ENCODE peak calls at places on chromosomes 4 and X, in ten cellular contexts. One of them, this sample, is unnamed.

GRCh38 chr4:17063870-17064269 is 165.4 kb upstream of the LDB2 start:
- DNase-seq in stomach: no peak
- DNase-seq in transverse colon: no peak
- DNase-seq in endothelial cell of umbilical vein: no peak
- DNase-seq in spleen: no peak
- DNase-seq in H1: no peak
- DNase-seq in sigmoid colon: no peak
- DNase-seq in HCT116: no peak
- DNase-seq in GM23338: no peak
- DNase-seq in suprapubic skin: no peak
- DNase-seq in this sample: no peak

GRCh38 chrX:31225819-31226218 is 154.0 kb upstream of the FTHL17 start:
- DNase-seq in H1: no peak
- DNase-seq in transverse colon: no peak
- DNase-seq in suprapubic skin: no peak
- DNase-seq in sigmoid colon: no peak
- DNase-seq in HCT116: no peak
- DNase-seq in spleen: no peak
- DNase-seq in stomach: no peak
- DNase-seq in endothelial cell of umbilical vein: no peak
- DNase-seq in GM23338: no peak
- DNase-seq in this sample: no peak

GRCh38 chr4:58561170-58561569 is 1451.0 kb upstream of the IGFBP7 start:
- DNase-seq in spleen: no peak
- DNase-seq in HCT116: no peak
- DNase-seq in suprapubic skin: no peak
- DNase-seq in endothelial cell of umbilical vein: no peak
- DNase-seq in H1: no peak
- DNase-seq in sigmoid colon: no peak
- DNase-seq in stomach: no peak
- DNase-seq in transverse colon: no peak
- DNase-seq in GM23338: no peak
- DNase-seq in this sample: no peak

GRCh38 chrX:68060506-68061205 is 372.6 kb downstream of the OPHN1 start:
- DNase-seq in H1: no peak
- DNase-seq in stomach: no peak
- DNase-seq in spleen: no peak
- DNase-seq in GM23338: peak; percentile 31
- DNase-seq in endothelial cell of umbilical vein: peak; percentile 3
- DNase-seq in HCT116: no peak
- DNase-seq in suprapubic skin: no peak
- DNase-seq in transverse colon: no peak
- DNase-seq in sigmoid colon: no peak
- DNase-seq in this sample: no peak

GRCh38 chr4:20368926-20369325 is 117.2 kb downstream of the SLIT2 start:
- DNase-seq in GM23338: no peak
- DNase-seq in HCT116: no peak
- DNase-seq in suprapubic skin: no peak
- DNase-seq in sigmoid colon: no peak
- DNase-seq in stomach: no peak
- DNase-seq in endothelial cell of umbilical vein: no peak
- DNase-seq in H1: no peak
- DNase-seq in spleen: no peak
- DNase-seq in transverse colon: no peak
- DNase-seq in this sample: no peak

GRCh38 chr4:57153207-57153606 is 43.0 kb upstream of the IGFBP7 start:
- DNase-seq in GM23338: no peak
- DNase-seq in spleen: no peak
- DNase-seq in transverse colon: no peak
- DNase-seq in suprapubic skin: no peak
- DNase-seq in stomach: no peak
- DNase-seq in H1: no peak
- DNase-seq in HCT116: no peak
- DNase-seq in endothelial cell of umbilical vein: no peak
- DNase-seq in sigmoid colon: no peak
- DNase-seq in this sample: no peak

GRCh38 chr4:108171541-108172230 is 3.0 kb upstream of the LEF1 start:
- DNase-seq in HCT116: no peak
- DNase-seq in transverse colon: no peak
- DNase-seq in GM23338: peak; percentile 62
- DNase-seq in spleen: peak; percentile 76
- DNase-seq in endothelial cell of umbilical vein: no peak
- DNase-seq in stomach: no peak
- DNase-seq in sigmoid colon: no peak
- DNase-seq in H1: peak; percentile 69
- DNase-seq in suprapubic skin: no peak
- DNase-seq in this sample: no peak

GRCh38 chrX:78092296-78092695 is 11.8 kb upstream of the PGK1 start:
- DNase-seq in sigmoid colon: no peak
- DNase-seq in stomach: no peak
- DNase-seq in suprapubic skin: no peak
- DNase-seq in spleen: no peak
- DNase-seq in H1: peak; percentile 46
- DNase-seq in transverse colon: no peak
- DNase-seq in HCT116: peak; percentile 54
- DNase-seq in endothelial cell of umbilical vein: peak; percentile 45
- DNase-seq in GM23338: peak; percentile 70
- DNase-seq in this sample: no peak

GRCh38 chr4:25020240-25020639 is 10.5 kb downstream of the LGI2 start:
- DNase-seq in HCT116: no peak
- DNase-seq in suprapubic skin: no peak
- DNase-seq in sigmoid colon: no peak
- DNase-seq in spleen: no peak
- DNase-seq in H1: no peak
- DNase-seq in transverse colon: no peak
- DNase-seq in endothelial cell of umbilical vein: no peak
- DNase-seq in GM23338: no peak
- DNase-seq in stomach: no peak
- DNase-seq in this sample: no peak

GRCh38 chrX:69027181-69028005 is 137.9 kb downstream of the PJA1 start:
- DNase-seq in suprapubic skin: no peak
- DNase-seq in stomach: peak; percentile 47
- DNase-seq in transverse colon: no peak
- DNase-seq in H1: peak; percentile 20
- DNase-seq in spleen: no peak
- DNase-seq in GM23338: no peak
- DNase-seq in endothelial cell of umbilical vein: peak; percentile 55
- DNase-seq in HCT116: no peak
- DNase-seq in sigmoid colon: no peak
- DNase-seq in this sample: no peak

GRCh38 chr4:152348670-152349069 is 187.2 kb downstream of the FBXW7 start:
- DNase-seq in HCT116: no peak
- DNase-seq in sigmoid colon: no peak
- DNase-seq in H1: no peak
- DNase-seq in stomach: no peak
- DNase-seq in transverse colon: no peak
- DNase-seq in spleen: no peak
- DNase-seq in endothelial cell of umbilical vein: peak; percentile 31
- DNase-seq in GM23338: peak; percentile 41
- DNase-seq in suprapubic skin: no peak
- DNase-seq in this sample: no peak

GRCh38 chr4:156378053-156378665 is 424.5 kb upstream of the CTSO start:
- DNase-seq in sigmoid colon: no peak
- DNase-seq in H1: peak; percentile 48
- DNase-seq in GM23338: peak; percentile 71
- DNase-seq in HCT116: peak; percentile 24
- DNase-seq in suprapubic skin: no peak
- DNase-seq in spleen: no peak
- DNase-seq in endothelial cell of umbilical vein: peak; percentile 56
- DNase-seq in stomach: no peak
- DNase-seq in transverse colon: no peak
- DNase-seq in this sample: no peak

GRCh38 chr4:118774321-118774720 is 61.6 kb downstream of the SEC24D start:
- DNase-seq in endothelial cell of umbilical vein: peak; percentile 72
- DNase-seq in suprapubic skin: no peak
- DNase-seq in spleen: no peak
- DNase-seq in sigmoid colon: no peak
- DNase-seq in transverse colon: no peak
- DNase-seq in H1: no peak
- DNase-seq in HCT116: no peak
- DNase-seq in stomach: no peak
- DNase-seq in GM23338: no peak
- DNase-seq in this sample: no peak

GRCh38 chr4:118773082-118773792 is 62.7 kb downstream of the SEC24D start:
- DNase-seq in transverse colon: no peak
- DNase-seq in suprapubic skin: no peak
- DNase-seq in sigmoid colon: no peak
- DNase-seq in HCT116: no peak
- DNase-seq in GM23338: no peak
- DNase-seq in endothelial cell of umbilical vein: peak; percentile 40
- DNase-seq in spleen: no peak
- DNase-seq in H1: no peak
- DNase-seq in stomach: no peak
- DNase-seq in this sample: no peak

GRCh38 chr4:118774989-118775388 is 60.9 kb downstream of the SEC24D start:
- DNase-seq in endothelial cell of umbilical vein: peak; percentile 45
- DNase-seq in suprapubic skin: no peak
- DNase-seq in spleen: no peak
- DNase-seq in sigmoid colon: no peak
- DNase-seq in GM23338: no peak
- DNase-seq in stomach: no peak
- DNase-seq in HCT116: no peak
- DNase-seq in transverse colon: no peak
- DNase-seq in H1: no peak
- DNase-seq in this sample: no peak

GRCh38 chr4:118776166-118776954 is 59.6 kb downstream of the SEC24D start:
- DNase-seq in spleen: no peak
- DNase-seq in sigmoid colon: no peak
- DNase-seq in GM23338: no peak
- DNase-seq in endothelial cell of umbilical vein: peak; percentile 50
- DNase-seq in stomach: no peak
- DNase-seq in HCT116: no peak
- DNase-seq in suprapubic skin: no peak
- DNase-seq in transverse colon: no peak
- DNase-seq in H1: no peak
- DNase-seq in this sample: no peak

GRCh38 chr4:118775405-118775804 is 60.5 kb downstream of the SEC24D start:
- DNase-seq in endothelial cell of umbilical vein: no peak
- DNase-seq in suprapubic skin: no peak
- DNase-seq in GM23338: no peak
- DNase-seq in H1: no peak
- DNase-seq in sigmoid colon: no peak
- DNase-seq in spleen: no peak
- DNase-seq in transverse colon: no peak
- DNase-seq in HCT116: no peak
- DNase-seq in stomach: no peak
- DNase-seq in this sample: no peak
- H3K27ac ChIP-seq in endothelial cell of umbilical vein: peak overlapping the region; percentile 35
- H3K27ac ChIP-seq in suprapubic skin: no peak overlapping the region
- H3K27ac ChIP-seq in GM23338: peak overlapping the region; percentile 53
- H3K27ac ChIP-seq in H1: no peak overlapping the region
- H3K27ac ChIP-seq in sigmoid colon: peak overlapping the region; percentile 54
- H3K27ac ChIP-seq in spleen: no peak overlapping the region
- H3K27ac ChIP-seq in transverse colon: peak overlapping the region; percentile 11
- H3K27ac ChIP-seq in HCT116: no peak overlapping the region
- H3K27ac ChIP-seq in stomach: no peak overlapping the region
- H3K27ac ChIP-seq in this sample: no peak overlapping the region

GRCh38 chr4:153476829-153477574 is 10.8 kb downstream of the TMEM131L start:
- DNase-seq in spleen: no peak
- DNase-seq in endothelial cell of umbilical vein: no peak
- DNase-seq in GM23338: no peak
- DNase-seq in suprapubic skin: no peak
- DNase-seq in stomach: no peak
- DNase-seq in H1: no peak
- DNase-seq in transverse colon: no peak
- DNase-seq in sigmoid colon: no peak
- DNase-seq in HCT116: no peak
- DNase-seq in this sample: no peak
- TF ChIP-seq POLR2AphosphoS5 in spleen: no peak
- TF ChIP-seq POLR2AphosphoS5 in endothelial cell of umbilical vein: no peak
- TF ChIP-seq POLR2AphosphoS5 in GM23338: no peak
- TF ChIP-seq POLR2AphosphoS5 in suprapubic skin: no peak
- TF ChIP-seq POLR2AphosphoS5 in stomach: no peak
- TF ChIP-seq POLR2AphosphoS5 in H1: no peak
- TF ChIP-seq POLR2AphosphoS5 in transverse colon: no peak
- TF ChIP-seq POLR2AphosphoS5 in sigmoid colon: no peak
- TF ChIP-seq POLR2AphosphoS5 in HCT116: no peak
- TF ChIP-seq POLR2AphosphoS5 in this sample: no peak

GRCh38 chrX:139759637-139760036 is 51.7 kb upstream of the MCF2 start:
- DNase-seq in transverse colon: no peak
- DNase-seq in sigmoid colon: no peak
- DNase-seq in H1: peak; percentile 44
- DNase-seq in endothelial cell of umbilical vein: peak; percentile 18
- DNase-seq in suprapubic skin: no peak
- DNase-seq in stomach: no peak
- DNase-seq in HCT116: no peak
- DNase-seq in spleen: no peak
- DNase-seq in GM23338: peak; percentile 62
- DNase-seq in this sample: no peak

GRCh38 chrX:139762400-139763183 is 54.6 kb upstream of the MCF2 start:
- DNase-seq in suprapubic skin: no peak
- DNase-seq in GM23338: no peak
- DNase-seq in stomach: peak; percentile 38
- DNase-seq in transverse colon: no peak
- DNase-seq in endothelial cell of umbilical vein: no peak
- DNase-seq in spleen: no peak
- DNase-seq in H1: no peak
- DNase-seq in HCT116: no peak
- DNase-seq in sigmoid colon: no peak
- DNase-seq in this sample: no peak

GRCh38 chrX:139758250-139758649 is 50.3 kb upstream of the MCF2 start:
- DNase-seq in suprapubic skin: no peak
- DNase-seq in spleen: no peak
- DNase-seq in GM23338: peak; percentile 6
- DNase-seq in endothelial cell of umbilical vein: no peak
- DNase-seq in stomach: no peak
- DNase-seq in transverse colon: no peak
- DNase-seq in sigmoid colon: no peak
- DNase-seq in H1: peak; percentile 49
- DNase-seq in HCT116: no peak
- DNase-seq in this sample: no peak

GRCh38 chrX:139758809-139759208 is 50.8 kb upstream of the MCF2 start:
- DNase-seq in suprapubic skin: no peak
- DNase-seq in transverse colon: no peak
- DNase-seq in stomach: no peak
- DNase-seq in endothelial cell of umbilical vein: peak; percentile 8
- DNase-seq in H1: no peak
- DNase-seq in sigmoid colon: no peak
- DNase-seq in HCT116: no peak
- DNase-seq in GM23338: no peak
- DNase-seq in spleen: no peak
- DNase-seq in this sample: no peak
- H3K27ac ChIP-seq in suprapubic skin: no peak overlapping the region
- H3K27ac ChIP-seq in transverse colon: no peak overlapping the region
- H3K27ac ChIP-seq in stomach: no peak overlapping the region
- H3K27ac ChIP-seq in endothelial cell of umbilical vein: no peak overlapping the region
- H3K27ac ChIP-seq in H1: no peak overlapping the region
- H3K27ac ChIP-seq in sigmoid colon: no peak overlapping the region
- H3K27ac ChIP-seq in HCT116: no peak overlapping the region
- H3K27ac ChIP-seq in GM23338: no peak overlapping the region
- H3K27ac ChIP-seq in spleen: no peak overlapping the region
- H3K27ac ChIP-seq in this sample: no peak overlapping the region

DNA sequence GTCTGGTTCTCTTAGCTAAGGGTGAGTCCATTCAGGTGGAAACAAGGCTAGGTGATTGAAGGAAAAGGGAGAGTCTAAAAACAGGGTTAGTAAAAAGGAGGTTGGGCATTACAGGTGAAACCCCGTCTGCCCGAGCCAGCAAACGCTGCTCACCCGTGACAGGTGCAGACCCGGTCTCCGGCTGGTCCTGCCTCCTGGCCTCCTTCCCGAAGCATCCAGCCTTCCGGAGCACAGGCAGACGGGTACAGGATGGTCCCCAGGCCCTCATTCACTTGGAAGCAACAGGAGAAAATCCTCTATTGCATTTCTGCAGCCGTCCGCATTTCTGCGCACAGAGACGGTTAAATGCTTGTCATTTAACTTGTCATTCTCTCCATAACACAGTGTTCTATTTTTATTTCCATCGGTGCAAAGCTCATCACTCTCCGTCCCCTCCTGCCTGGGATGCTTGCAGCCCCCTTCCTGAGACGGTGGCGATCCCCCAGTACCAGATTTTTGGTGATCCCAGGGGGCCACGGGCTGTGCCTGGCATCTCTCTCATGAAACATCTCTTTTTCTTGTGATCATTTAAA is 90.8 kb upstream of the PPP2R3B start:
- DNase-seq in HCT116: no peak
- DNase-seq in transverse colon: no peak
- DNase-seq in GM23338: no peak
- DNase-seq in stomach: no peak
- DNase-seq in spleen: peak; percentile 49
- DNase-seq in H1: no peak
- DNase-seq in endothelial cell of umbilical vein: no peak
- DNase-seq in sigmoid colon: peak; percentile 38
- DNase-seq in suprapubic skin: peak; percentile 54
- DNase-seq in this sample: no peak
- TF ChIP-seq POLR2AphosphoS5 in HCT116: no peak
- TF ChIP-seq POLR2AphosphoS5 in transverse colon: no peak
- TF ChIP-seq POLR2AphosphoS5 in GM23338: no peak
- TF ChIP-seq POLR2AphosphoS5 in stomach: no peak
- TF ChIP-seq POLR2AphosphoS5 in spleen: no peak
- TF ChIP-seq POLR2AphosphoS5 in H1: no peak
- TF ChIP-seq POLR2AphosphoS5 in endothelial cell of umbilical vein: no peak
- TF ChIP-seq POLR2AphosphoS5 in sigmoid colon: no peak
- TF ChIP-seq POLR2AphosphoS5 in suprapubic skin: no peak
- TF ChIP-seq POLR2AphosphoS5 in this sample: no peak

This sample was measured in prostate gland.